ENCODE peak calls at places on chromosome 1, in six cellular contexts. S is mesenchymal stem cell, P is neuronal stem cell, U is IMR-90, K is H1, A is mesendoderm. D is an unnamed sample.

GRCh38 chr1:112527266-112528010 is 18.7 kb downstream of the WNT2B start:
- DNase-seq in S (no peak), P (no peak), U (peak; percentile 61), K (no peak), A (peak; percentile 89), D (no peak)

GRCh38 chr1:12100071-12100470 is 37.0 kb downstream of the TNFRSF8 start:
- DNase-seq in S (no peak), P (no peak), U (peak; percentile 56), K (no peak), A (no peak), D (no peak)

GRCh38 chr1:235513495-235514366 is 9.5 kb upstream of the B3GALNT2 start:
- DNase-seq in S (peak; percentile 78), P (peak; percentile 81), U (peak; percentile 73), K (no peak), A (peak; percentile 82), D (no peak)

GRCh38 chr1:150282558-150282958 is 204 bp downstream of the CIART start:
- DNase-seq in S (no peak), P (no peak), U (peak; percentile 22), K (no peak), A (no peak), D (no peak)

GRCh38 chr1:206049293-206049692 is 3.7 kb upstream of the RHEX start:
- DNase-seq in S (no peak), P (no peak), U (no peak), K (no peak), A (no peak), D (no peak)

GRCh38 chr1:87790756-87791155 is 462.1 kb downstream of the LMO4 start:
- DNase-seq in S (no peak), P (no peak), U (no peak), K (no peak), A (no peak), D (no peak)

GRCh38 chr1:219121634-219122033 is 52.0 kb upstream of the LYPLAL1 start:
- DNase-seq in S (no peak), P (no peak), U (no peak), K (no peak), A (no peak), D (no peak)

GRCh38 chr1:75937034-75937433 is 4.8 kb upstream of the ASB17 start:
- DNase-seq in S (peak; percentile 2), P (no peak), U (peak; percentile 73), K (no peak), A (no peak), D (no peak)

GRCh38 chr1:170741678-170742077 is 77.7 kb downstream of the PRRX1 start:
- DNase-seq in S (no peak), P (no peak), U (no peak), K (no peak), A (no peak), D (no peak)

GRCh38 chr1:112754116-112754628 is 39.0 kb upstream of the PPM1J start:
- DNase-seq in S (no peak), P (no peak), U (no peak), K (no peak), A (no peak), D (no peak)

GRCh38 chr1:150165622-150166612 is 16.2 kb downstream of the PLEKHO1 start:
- DNase-seq in S (peak; percentile 65), P (no peak), U (peak; percentile 55), K (peak; percentile 84), A (peak; percentile 78), D (peak; percentile 78)

GRCh38 chr1:208207388-208208131 is 36.6 kb downstream of the PLXNA2 start:
- DNase-seq in S (peak; percentile 98), P (no peak), U (peak; percentile 94), K (no peak), A (peak; percentile 69), D (no peak)

GRCh38 chr1:38044224-38045215 is 2.1 kb downstream of the POU3F1 start:
- DNase-seq in S (no peak), P (no peak), U (no peak), K (peak; percentile 68), A (no peak), D (no peak)

GRCh38 chr1:2318294-2319278 is 72.8 kb downstream of the MORN1 start:
- DNase-seq in S (no peak), P (no peak), U (no peak), K (no peak), A (no peak), D (no peak)

GRCh38 chr1:98458514-98459259 is 202.8 kb upstream of the SNX7 start:
- DNase-seq in S (no peak), P (no peak), U (no peak), K (no peak), A (peak; percentile 71), D (peak; percentile 37)

GRCh38 chr1:153474349-153474748 is 13.9 kb upstream of the S100A7 start:
- DNase-seq in S (no peak), P (no peak), U (no peak), K (no peak), A (no peak), D (no peak)

GRCh38 chr1:51768971-51769601 is 109.4 kb downstream of the NRDC start:
- DNase-seq in S (peak; percentile 72), P (peak; percentile 14), U (peak; percentile 80), K (no peak), A (peak; percentile 66), D (no peak)

GRCh38 chr1:220843481-220844011 is 35.7 kb upstream of the HLX start:
- DNase-seq in S (peak; percentile 30), P (no peak), U (peak; percentile 55), K (no peak), A (no peak), D (no peak)

GRCh38 chr1:23198373-23198772 is 18.9 kb downstream of the HTR1D start:
- DNase-seq in S (peak; percentile 96), P (no peak), U (peak; percentile 97), K (no peak), A (no peak), D (no peak)

GRCh38 chr1:162204883-162205132 is 135.3 kb downstream of the NOS1AP start:
- DNase-seq in S (no peak), P (no peak), U (no peak), K (no peak), A (no peak), D (no peak)

GRCh38 chr1:167276969-167277368 is 56.3 kb downstream of the POU2F1 start:
- DNase-seq in S (no peak), P (no peak), U (no peak), K (no peak), A (no peak), D (no peak)

GRCh38 chr1:29732438-29732837 is 496.1 kb downstream of the PTPRU start:
- DNase-seq in S (no peak), P (no peak), U (no peak), K (no peak), A (no peak), D (no peak)

GRCh38 chr1:115089443-115090340 is at the start of gene TSPAN2:
- DNase-seq in S (no peak), P (peak; percentile 79), U (peak; percentile 59), K (peak; percentile 90), A (peak; percentile 94), D (peak; percentile 96)

GRCh38 chr1:7356079-7356478 is 415.0 kb upstream of the VAMP3 start:
- DNase-seq in S (no peak), P (no peak), U (no peak), K (no peak), A (no peak), D (no peak)

GRCh38 chr1:32791881-32792280 is 25.3 kb downstream of the YARS1 start:
- DNase-seq in S (no peak), P (no peak), U (peak; percentile 60), K (no peak), A (no peak), D (no peak)

GRCh38 chr1:115215110-115215509 is 122.9 kb downstream of the NGF start:
- DNase-seq in S (no peak), P (no peak), U (no peak), K (no peak), A (no peak), D (no peak)

GRCh38 chr1:68347415-68347814 is 102.3 kb downstream of the RPE65 start:
- DNase-seq in S (no peak), P (no peak), U (no peak), K (no peak), A (no peak), D (no peak)

GRCh38 chr1:78303620-78304019 is 187.2 kb upstream of the PTGFR start:
- DNase-seq in S (peak; percentile 66), P (no peak), U (peak; percentile 95), K (no peak), A (no peak), D (no peak)

GRCh38 chr1:4447778-4448360 is 206.5 kb upstream of the AJAP1 start:
- DNase-seq in S (no peak), P (peak; percentile 15), U (no peak), K (peak; percentile 56), A (peak; percentile 55), D (peak; percentile 41)

GRCh38 chr1:176102700-176103244 is 104.3 kb downstream of the COP1 start:
- DNase-seq in S (peak; percentile 22), P (no peak), U (peak; percentile 64), K (no peak), A (peak; percentile 10), D (no peak)

GRCh38 chr1:62962794-62963776 is 179.2 kb downstream of the ATG4C start:
- DNase-seq in S (peak; percentile 24), P (peak; percentile 61), U (peak; percentile 14), K (peak; percentile 84), A (peak; percentile 88), D (peak; percentile 91)

GRCh38 chr1:16184557-16185303 is 27.7 kb downstream of the ARHGEF19 start:
- DNase-seq in S (no peak), P (no peak), U (no peak), K (no peak), A (peak; percentile 47), D (no peak)

GRCh38 chr1:230050973-230051735 is 15.9 kb upstream of the GALNT2 start:
- DNase-seq in S (no peak), P (no peak), U (no peak), K (no peak), A (no peak), D (no peak)

GRCh38 chr1:46113948-46114347 is 18.5 kb downstream of the PIK3R3 start:
- DNase-seq in S (no peak), P (no peak), U (no peak), K (no peak), A (no peak), D (no peak)
- H3K4me2 ChIP-seq in S (no peak overlapping the region), P (no peak overlapping the region), U (no peak overlapping the region), K (no peak overlapping the region), A (no peak overlapping the region), D (no peak overlapping the region)

GRCh38 chr1:41788427-41788826 is 130.3 kb downstream of the HIVEP3 start:
- DNase-seq in S (no peak), P (no peak), U (no peak), K (no peak), A (no peak), D (no peak)
- H2BK15ac ChIP-seq in S (no peak overlapping the region), P (no peak overlapping the region), U (no peak overlapping the region), K (no peak overlapping the region), A (no peak overlapping the region), D (no peak overlapping the region)

GRCh38 chr1:89615676-89616598 is 17.0 kb upstream of the LRRC8C start:
- DNase-seq in S (no peak), P (no peak), U (no peak), K (no peak), A (peak; percentile 51), D (peak; percentile 35)
- H3K4me2 ChIP-seq in S (no peak overlapping the region), P (no peak overlapping the region), U (no peak overlapping the region), K (no peak overlapping the region), A (no peak overlapping the region), D (no peak overlapping the region)

DNA sequence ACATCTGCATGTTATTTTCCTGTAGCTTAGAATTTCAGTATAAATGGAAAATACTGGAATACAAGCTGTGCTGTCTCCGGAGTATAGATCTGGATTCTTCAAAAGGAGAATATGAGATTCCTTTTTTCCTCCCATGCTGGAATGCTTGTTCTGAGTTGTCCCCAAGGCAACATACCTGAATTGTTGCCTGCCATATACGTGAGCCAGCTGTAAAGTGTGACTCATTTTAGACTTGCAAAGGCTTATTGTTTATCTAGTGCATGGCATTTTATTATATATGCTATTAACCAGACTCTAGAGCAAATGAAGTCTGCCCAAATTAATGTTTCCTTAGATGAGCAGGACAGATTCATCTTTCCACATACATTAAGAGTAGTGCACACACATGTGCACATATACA is 94.9 kb upstream of the C1orf105 start:
- DNase-seq in S (peak; percentile 33), P (no peak), U (peak; percentile 67), K (no peak), A (no peak), D (no peak)
- H2BK15ac ChIP-seq in S (no peak overlapping the region), P (no peak overlapping the region), U (no peak overlapping the region), K (no peak overlapping the region), A (no peak overlapping the region), D (no peak overlapping the region)

D was measured in H9.